ENCODE peak calls at places on chromosomes 12 and 14, in seven cellular contexts. One of them, this sample, is unnamed.

GRCh38 chr14:62655161-62655560 is 390.1 kb downstream of the KCNH5 start:
- DNase-seq in ovary: no peak
- DNase-seq in activated T-helper 1 cell treated with Interleukin-2 at 50 U/mL for 16 hours: no peak
- DNase-seq in psoas muscle: no peak
- DNase-seq in NCI-H1092 treated with DMSO at 0.1 percent for 48 hours: no peak
- DNase-seq in GM12865: no peak
- DNase-seq in heart right ventricle: no peak
- DNase-seq in this sample: no peak

GRCh38 chr12:47754881-47755280 is 3.8 kb downstream of the RAPGEF3 start:
- DNase-seq in heart right ventricle: no peak
- DNase-seq in GM12865: peak; percentile 66
- DNase-seq in activated T-helper 1 cell treated with Interleukin-2 at 50 U/mL for 16 hours: no peak
- DNase-seq in psoas muscle: no peak
- DNase-seq in NCI-H1092 treated with DMSO at 0.1 percent for 48 hours: peak; percentile 64
- DNase-seq in ovary: no peak
- DNase-seq in this sample: no peak

GRCh38 chr12:39309516-39309915 is 133.4 kb downstream of the KIF21A start:
- DNase-seq in NCI-H1092 treated with DMSO at 0.1 percent for 48 hours: no peak
- DNase-seq in psoas muscle: no peak
- DNase-seq in heart right ventricle: no peak
- DNase-seq in ovary: no peak
- DNase-seq in activated T-helper 1 cell treated with Interleukin-2 at 50 U/mL for 16 hours: no peak
- DNase-seq in GM12865: no peak
- DNase-seq in this sample: no peak

GRCh38 chr14:94135476-94135875 is 6.1 kb upstream of the IFI27L2 start:
- DNase-seq in activated T-helper 1 cell treated with Interleukin-2 at 50 U/mL for 16 hours: no peak
- DNase-seq in heart right ventricle: no peak
- DNase-seq in NCI-H1092 treated with DMSO at 0.1 percent for 48 hours: no peak
- DNase-seq in psoas muscle: no peak
- DNase-seq in ovary: no peak
- DNase-seq in GM12865: no peak
- DNase-seq in this sample: no peak

GRCh38 chr12:52921488-52922165 is 16.8 kb upstream of the KRT8 start:
- DNase-seq in heart right ventricle: no peak
- DNase-seq in ovary: no peak
- DNase-seq in NCI-H1092 treated with DMSO at 0.1 percent for 48 hours: no peak
- DNase-seq in psoas muscle: no peak
- DNase-seq in GM12865: no peak
- DNase-seq in activated T-helper 1 cell treated with Interleukin-2 at 50 U/mL for 16 hours: no peak
- DNase-seq in this sample: no peak

GRCh38 chr14:26290007-26290530 is 307.8 kb downstream of the NOVA1 start:
- DNase-seq in NCI-H1092 treated with DMSO at 0.1 percent for 48 hours: no peak
- DNase-seq in psoas muscle: no peak
- DNase-seq in heart right ventricle: no peak
- DNase-seq in activated T-helper 1 cell treated with Interleukin-2 at 50 U/mL for 16 hours: no peak
- DNase-seq in GM12865: no peak
- DNase-seq in ovary: no peak
- DNase-seq in this sample: no peak

GRCh38 chr12:122982494-122982850 is 2.0 kb downstream of the ARL6IP4 start:
- DNase-seq in ovary: no peak
- DNase-seq in GM12865: no peak
- DNase-seq in psoas muscle: peak; percentile 38
- DNase-seq in heart right ventricle: no peak
- DNase-seq in NCI-H1092 treated with DMSO at 0.1 percent for 48 hours: no peak
- DNase-seq in activated T-helper 1 cell treated with Interleukin-2 at 50 U/mL for 16 hours: no peak
- DNase-seq in this sample: no peak

GRCh38 chr12:20444595-20445170 is 76.3 kb downstream of the PDE3A start:
- DNase-seq in NCI-H1092 treated with DMSO at 0.1 percent for 48 hours: no peak
- DNase-seq in GM12865: no peak
- DNase-seq in heart right ventricle: no peak
- DNase-seq in ovary: no peak
- DNase-seq in activated T-helper 1 cell treated with Interleukin-2 at 50 U/mL for 16 hours: no peak
- DNase-seq in psoas muscle: no peak
- DNase-seq in this sample: no peak

GRCh38 chr12:11771895-11772502 is 122.5 kb downstream of the ETV6 start:
- DNase-seq in NCI-H1092 treated with DMSO at 0.1 percent for 48 hours: no peak
- DNase-seq in ovary: no peak
- DNase-seq in GM12865: peak; percentile 52
- DNase-seq in psoas muscle: no peak
- DNase-seq in heart right ventricle: no peak
- DNase-seq in activated T-helper 1 cell treated with Interleukin-2 at 50 U/mL for 16 hours: no peak
- DNase-seq in this sample: no peak

GRCh38 chr12:6550294-6551062 is 5.4 kb downstream of the IFFO1 start:
- DNase-seq in activated T-helper 1 cell treated with Interleukin-2 at 50 U/mL for 16 hours: no peak
- DNase-seq in heart right ventricle: no peak
- DNase-seq in psoas muscle: no peak
- DNase-seq in NCI-H1092 treated with DMSO at 0.1 percent for 48 hours: no peak
- DNase-seq in ovary: no peak
- DNase-seq in GM12865: no peak
- DNase-seq in this sample: no peak

GRCh38 chr12:103020839-103021238 is 63.4 kb downstream of the ASCL1 start:
- DNase-seq in activated T-helper 1 cell treated with Interleukin-2 at 50 U/mL for 16 hours: no peak
- DNase-seq in NCI-H1092 treated with DMSO at 0.1 percent for 48 hours: no peak
- DNase-seq in heart right ventricle: no peak
- DNase-seq in ovary: no peak
- DNase-seq in psoas muscle: no peak
- DNase-seq in GM12865: peak; percentile 41
- DNase-seq in this sample: no peak

GRCh38 chr12:115451785-115452736 is 768.1 kb upstream of the TBX3 start:
- DNase-seq in NCI-H1092 treated with DMSO at 0.1 percent for 48 hours: peak; percentile 69
- DNase-seq in activated T-helper 1 cell treated with Interleukin-2 at 50 U/mL for 16 hours: no peak
- DNase-seq in heart right ventricle: peak; percentile 63
- DNase-seq in psoas muscle: peak; percentile 50
- DNase-seq in ovary: peak; percentile 46
- DNase-seq in GM12865: peak; percentile 62
- DNase-seq in this sample: no peak

GRCh38 chr12:124804011-124804621 is 59.5 kb downstream of the SCARB1 start:
- DNase-seq in GM12865: no peak
- DNase-seq in psoas muscle: peak; percentile 79
- DNase-seq in heart right ventricle: no peak
- DNase-seq in ovary: no peak
- DNase-seq in NCI-H1092 treated with DMSO at 0.1 percent for 48 hours: no peak
- DNase-seq in activated T-helper 1 cell treated with Interleukin-2 at 50 U/mL for 16 hours: no peak
- DNase-seq in this sample: no peak

GRCh38 chr12:42094277-42094676 is 50.4 kb downstream of the GXYLT1 start:
- DNase-seq in NCI-H1092 treated with DMSO at 0.1 percent for 48 hours: no peak
- DNase-seq in GM12865: no peak
- DNase-seq in heart right ventricle: no peak
- DNase-seq in psoas muscle: no peak
- DNase-seq in activated T-helper 1 cell treated with Interleukin-2 at 50 U/mL for 16 hours: no peak
- DNase-seq in ovary: no peak
- DNase-seq in this sample: no peak

GRCh38 chr12:52522346-52523011 is 2.3 kb upstream of the KRT5 start:
- DNase-seq in ovary: no peak
- DNase-seq in heart right ventricle: no peak
- DNase-seq in NCI-H1092 treated with DMSO at 0.1 percent for 48 hours: no peak
- DNase-seq in activated T-helper 1 cell treated with Interleukin-2 at 50 U/mL for 16 hours: no peak
- DNase-seq in psoas muscle: no peak
- DNase-seq in GM12865: no peak
- DNase-seq in this sample: no peak

GRCh38 chr14:105929327-105930081 is 403.1 kb downstream of the TMEM121 start:
- DNase-seq in psoas muscle: peak; percentile 32
- DNase-seq in ovary: peak; percentile 3
- DNase-seq in NCI-H1092 treated with DMSO at 0.1 percent for 48 hours: no peak
- DNase-seq in GM12865: peak; percentile 51
- DNase-seq in heart right ventricle: no peak
- DNase-seq in activated T-helper 1 cell treated with Interleukin-2 at 50 U/mL for 16 hours: no peak
- DNase-seq in this sample: no peak

GRCh38 chr12:9099552-9100190 is 16.0 kb downstream of the A2M start:
- DNase-seq in activated T-helper 1 cell treated with Interleukin-2 at 50 U/mL for 16 hours: no peak
- DNase-seq in NCI-H1092 treated with DMSO at 0.1 percent for 48 hours: no peak
- DNase-seq in GM12865: no peak
- DNase-seq in psoas muscle: no peak
- DNase-seq in ovary: no peak
- DNase-seq in heart right ventricle: no peak
- DNase-seq in this sample: no peak

GRCh38 chr12:90995041-90995440 is 9.7 kb downstream of the EPYC start:
- DNase-seq in psoas muscle: no peak
- DNase-seq in NCI-H1092 treated with DMSO at 0.1 percent for 48 hours: no peak
- DNase-seq in activated T-helper 1 cell treated with Interleukin-2 at 50 U/mL for 16 hours: no peak
- DNase-seq in heart right ventricle: no peak
- DNase-seq in GM12865: no peak
- DNase-seq in ovary: no peak
- DNase-seq in this sample: no peak

GRCh38 chr12:92338671-92339070 is 193.0 kb upstream of the BTG1 start:
- DNase-seq in GM12865: no peak
- DNase-seq in heart right ventricle: no peak
- DNase-seq in activated T-helper 1 cell treated with Interleukin-2 at 50 U/mL for 16 hours: no peak
- DNase-seq in psoas muscle: no peak
- DNase-seq in ovary: no peak
- DNase-seq in NCI-H1092 treated with DMSO at 0.1 percent for 48 hours: no peak
- DNase-seq in this sample: no peak

GRCh38 chr14:85856430-85856829 is 326.5 kb downstream of the FLRT2 start:
- DNase-seq in GM12865: no peak
- DNase-seq in heart right ventricle: no peak
- DNase-seq in psoas muscle: no peak
- DNase-seq in NCI-H1092 treated with DMSO at 0.1 percent for 48 hours: peak; percentile 47
- DNase-seq in ovary: no peak
- DNase-seq in activated T-helper 1 cell treated with Interleukin-2 at 50 U/mL for 16 hours: no peak
- DNase-seq in this sample: no peak

GRCh38 chr12:45568808-45569207 is 160.7 kb upstream of the ARID2 start:
- DNase-seq in heart right ventricle: no peak
- DNase-seq in GM12865: no peak
- DNase-seq in activated T-helper 1 cell treated with Interleukin-2 at 50 U/mL for 16 hours: no peak
- DNase-seq in ovary: no peak
- DNase-seq in psoas muscle: no peak
- DNase-seq in NCI-H1092 treated with DMSO at 0.1 percent for 48 hours: no peak
- DNase-seq in this sample: no peak

GRCh38 chr14:69152944-69153847 is at the start of gene DCAF5:
- DNase-seq in NCI-H1092 treated with DMSO at 0.1 percent for 48 hours: peak; percentile 95
- DNase-seq in heart right ventricle: peak; percentile 93
- DNase-seq in psoas muscle: peak; percentile 96
- DNase-seq in ovary: peak; percentile 93
- DNase-seq in GM12865: peak; percentile 97
- DNase-seq in activated T-helper 1 cell treated with Interleukin-2 at 50 U/mL for 16 hours: peak; percentile 90
- DNase-seq in this sample: peak; percentile 78

GRCh38 chr14:85024931-85025330 is 505.0 kb upstream of the FLRT2 start:
- DNase-seq in activated T-helper 1 cell treated with Interleukin-2 at 50 U/mL for 16 hours: no peak
- DNase-seq in NCI-H1092 treated with DMSO at 0.1 percent for 48 hours: no peak
- DNase-seq in psoas muscle: no peak
- DNase-seq in heart right ventricle: no peak
- DNase-seq in GM12865: no peak
- DNase-seq in ovary: no peak
- DNase-seq in this sample: no peak

GRCh38 chr12:131041968-131042847 is 88.5 kb downstream of the ADGRD1 start:
- DNase-seq in activated T-helper 1 cell treated with Interleukin-2 at 50 U/mL for 16 hours: no peak
- DNase-seq in ovary: no peak
- DNase-seq in psoas muscle: peak; percentile 26
- DNase-seq in heart right ventricle: no peak
- DNase-seq in GM12865: no peak
- DNase-seq in NCI-H1092 treated with DMSO at 0.1 percent for 48 hours: no peak
- DNase-seq in this sample: no peak

GRCh38 chr12:115956674-115957073 is 320.8 kb downstream of the MED13L start:
- DNase-seq in activated T-helper 1 cell treated with Interleukin-2 at 50 U/mL for 16 hours: no peak
- DNase-seq in ovary: no peak
- DNase-seq in GM12865: no peak
- DNase-seq in heart right ventricle: no peak
- DNase-seq in psoas muscle: no peak
- DNase-seq in NCI-H1092 treated with DMSO at 0.1 percent for 48 hours: no peak
- DNase-seq in this sample: no peak

GRCh38 chr12:121494093-121494787 is 86.6 kb downstream of the KDM2B start:
- DNase-seq in activated T-helper 1 cell treated with Interleukin-2 at 50 U/mL for 16 hours: peak; percentile 30
- DNase-seq in GM12865: peak; percentile 64
- DNase-seq in psoas muscle: peak; percentile 63
- DNase-seq in ovary: peak; percentile 55
- DNase-seq in heart right ventricle: peak; percentile 16
- DNase-seq in NCI-H1092 treated with DMSO at 0.1 percent for 48 hours: peak; percentile 1
- DNase-seq in this sample: no peak

GRCh38 chr12:32139064-32139421 is 32.4 kb downstream of the BICD1 start:
- DNase-seq in heart right ventricle: peak; percentile 11
- DNase-seq in psoas muscle: no peak
- DNase-seq in NCI-H1092 treated with DMSO at 0.1 percent for 48 hours: no peak
- DNase-seq in GM12865: peak; percentile 96
- DNase-seq in activated T-helper 1 cell treated with Interleukin-2 at 50 U/mL for 16 hours: no peak
- DNase-seq in ovary: peak; percentile 33
- DNase-seq in this sample: no peak